ENCODE peak calls at places on chromosomes 16 and 17, in seven cellular contexts. I, R, V, L, X, U and E are unnamed samples.

GRCh38 chr17:27751166-27751565 is 49.2 kb downstream of the NOS2 start:
- DNase-seq in X (no peak), U (no peak), I (no peak), L (no peak), R (no peak), V (no peak), E (peak)

GRCh38 chr16:50702725-50703124 is 9.3 kb downstream of the NOD2 start:
- DNase-seq in V (no peak), X (no peak), I (no peak), U (peak), R (no peak), L (no peak), E (no peak)

GRCh38 chr16:78462261-78463208 is 363.1 kb downstream of the WWOX start:
- DNase-seq in X (no peak), U (no peak), V (no peak), L (no peak), R (no peak), I (no peak), E (no peak)

GRCh38 chr16:49338867-49339266 is 34.7 kb upstream of the C16orf78 start:
- DNase-seq in X (no peak), L (no peak), V (no peak), I (no peak), R (no peak), U (no peak), E (no peak)

GRCh38 chr17:63405741-63406261 is 40.3 kb downstream of the CYB561 start:
- DNase-seq in V (peak), R (peak), X (no peak), I (no peak), U (no peak), L (no peak), E (no peak)

GRCh38 chr17:58277107-58277506 is 3.6 kb downstream of the MPO start:
- DNase-seq in U (no peak), X (no peak), I (no peak), V (no peak), R (peak), L (no peak), E (no peak)

GRCh38 chr17:17919169-17920107 is 52.8 kb downstream of the TOM1L2 start:
- DNase-seq in L (peak), X (peak), R (peak), I (peak), V (peak), U (peak), E (peak)

GRCh38 chr17:75508122-75508719 is 7.1 kb downstream of the CASKIN2 start:
- DNase-seq in I (no peak), L (no peak), X (peak), R (no peak), V (no peak), U (no peak), E (no peak)

GRCh38 chr17:73650147-73650546 is 5.9 kb upstream of the SDK2 start:
- DNase-seq in I (no peak), U (no peak), R (no peak), X (no peak), L (no peak), V (no peak), E (peak)